ENCODE peak calls at places on chromosomes 16 and 17, in nine cellular contexts. I is esophagus squamous epithelium; A is endothelial cell of umbilical vein; R is CD8-positive, alpha-beta memory T cell; U is H9; L is upper lobe of right lung; J is heart left ventricle; P is heart right ventricle; Q is tibial artery. T is an unnamed sample.

GRCh38 chr16:68126395-68126794 is 41.2 kb downstream of the NFATC3 start:
- DNase-seq in I (no peak), A (no peak), R (no peak), U (no peak), L (no peak), J (no peak), P (no peak), Q (no peak), T (no peak)

GRCh38 chr16:11224894-11225676 is 30.9 kb downstream of the SOCS1 start:
- DNase-seq in I (peak; percentile 41), A (no peak), R (peak; percentile 74), U (no peak), L (peak; percentile 68), J (no peak), P (no peak), Q (no peak), T (no peak)

GRCh38 chr17:77611791-77612466 is 346.6 kb upstream of the TNRC6C start:
- DNase-seq in I (no peak), A (no peak), R (no peak), U (peak; percentile 20), L (peak; percentile 41), J (no peak), P (no peak), Q (no peak), T (no peak)

GRCh38 chr16:30185683-30186421 is 2.5 kb downstream of the CORO1A start:
- DNase-seq in I (no peak), A (no peak), R (peak; percentile 79), U (no peak), L (peak; percentile 81), J (peak; percentile 41), P (peak; percentile 29), Q (peak; percentile 48), T (no peak)

GRCh38 chr16:79299154-79299799 is 301.3 kb downstream of the MAF start:
- DNase-seq in I (no peak), A (no peak), R (no peak), U (peak; percentile 61), L (no peak), J (no peak), P (no peak), Q (no peak), T (no peak)

GRCh38 chr17:3512512-3513171 is 36.8 kb downstream of the ASPA start:
- DNase-seq in I (no peak), A (no peak), R (no peak), U (no peak), L (no peak), J (peak; percentile 77), P (peak; percentile 81), Q (peak; percentile 60), T (peak; percentile 94)

GRCh38 chr16:88638323-88639230 is at the start of gene IL17C:
- DNase-seq in I (no peak), A (no peak), R (no peak), U (peak; percentile 80), L (no peak), J (no peak), P (no peak), Q (no peak), T (no peak)

GRCh38 chr16:87498324-87499188 is 5.7 kb upstream of the ZCCHC14 start:
- DNase-seq in I (no peak), A (no peak), R (no peak), U (no peak), L (no peak), J (no peak), P (no peak), Q (no peak), T (no peak)

GRCh38 chr16:56481468-56482112 is 30.2 kb downstream of the OGFOD1 start:
- DNase-seq in I (no peak), A (no peak), R (no peak), U (no peak), L (no peak), J (no peak), P (no peak), Q (no peak), T (no peak)

GRCh38 chr17:80708497-80708896 is 163.9 kb downstream of the RPTOR start:
- DNase-seq in I (no peak), A (no peak), R (no peak), U (no peak), L (no peak), J (no peak), P (no peak), Q (no peak), T (no peak)

GRCh38 chr17:71224824-71225575 is 895.8 kb upstream of the SOX9 start:
- DNase-seq in I (no peak), A (no peak), R (no peak), U (no peak), L (no peak), J (no peak), P (no peak), Q (no peak), T (no peak)

GRCh38 chr17:68400404-68400735 is 56.9 kb downstream of the WIPI1 start:
- DNase-seq in I (no peak), A (no peak), R (no peak), U (peak; percentile 12), L (no peak), J (no peak), P (no peak), Q (no peak), T (no peak)

GRCh38 chr17:5785343-5785742 is 201.0 kb upstream of the NLRP1 start:
- DNase-seq in I (no peak), A (peak; percentile 75), R (no peak), U (no peak), L (no peak), J (no peak), P (no peak), Q (no peak), T (no peak)

GRCh38 chr17:41654908-41655607 is 30.7 kb upstream of the KRT17 start:
- DNase-seq in I (no peak), A (no peak), R (no peak), U (no peak), L (no peak), J (no peak), P (no peak), Q (no peak), T (no peak)

GRCh38 chr17:41652461-41652960 is 28.1 kb upstream of the KRT17 start:
- DNase-seq in I (no peak), A (no peak), R (no peak), U (no peak), L (peak; percentile 64), J (no peak), P (no peak), Q (no peak), T (no peak)

GRCh38 chr17:41654134-41654907 is 29.9 kb upstream of the KRT17 start:
- DNase-seq in I (no peak), A (no peak), R (no peak), U (no peak), L (peak; percentile 92), J (no peak), P (no peak), Q (no peak), T (no peak)

GRCh38 chr17:41651625-41652460 is 27.5 kb upstream of the KRT17 start:
- DNase-seq in I (no peak), A (no peak), R (no peak), U (no peak), L (peak; percentile 92), J (no peak), P (no peak), Q (no peak), T (peak; percentile 3)

DNA sequence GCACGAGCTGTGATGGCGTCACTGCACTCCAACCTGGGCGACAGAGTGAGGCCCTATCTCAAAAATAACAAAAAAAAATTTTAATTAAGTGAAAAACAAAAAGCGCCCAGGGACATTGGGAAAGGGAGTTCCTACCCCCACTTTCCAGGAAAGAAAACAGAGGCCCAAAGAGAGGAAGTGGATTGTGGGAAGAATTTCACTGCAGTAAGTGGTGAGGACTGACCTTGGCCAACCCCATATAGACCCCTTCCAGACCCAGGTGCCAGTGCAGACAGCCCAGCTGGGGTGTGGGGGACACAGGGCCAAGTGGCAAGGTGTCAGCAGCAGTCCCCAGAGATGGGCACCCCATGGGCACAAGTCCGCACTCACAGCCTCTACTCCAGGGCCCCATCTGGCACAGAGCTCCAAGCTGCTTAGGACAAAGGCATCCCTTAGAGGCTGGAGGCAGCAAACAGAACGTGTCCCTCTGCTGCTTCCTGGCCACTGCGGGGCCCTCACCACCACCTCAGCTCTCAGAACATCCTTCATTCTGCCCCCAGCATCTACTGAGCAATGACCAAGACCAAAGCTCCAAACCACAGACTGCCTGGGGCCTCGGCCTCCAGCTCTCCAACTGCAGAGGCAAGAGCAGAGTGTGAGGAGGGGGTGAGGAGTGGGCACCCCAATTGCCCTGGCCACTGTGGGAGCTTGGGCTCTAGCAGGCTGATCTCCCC is 29.2 kb upstream of the KRT17 start:
- DNase-seq in I (no peak), A (no peak), R (no peak), U (no peak), L (no peak), J (no peak), P (no peak), Q (no peak), T (no peak)
- H3K27ac ChIP-seq in I (peak overlapping the region; percentile 97), A (no peak overlapping the region), R (no peak overlapping the region), U (no peak overlapping the region), L (peak overlapping the region; percentile 86), J (no peak overlapping the region), P (no peak overlapping the region), Q (no peak overlapping the region), T (no peak overlapping the region)

GRCh38 chr16:27401768-27402568 is at the start of gene IL21R:
- DNase-seq in I (no peak), A (no peak), R (peak; percentile 82), U (no peak), L (peak; percentile 88), J (peak; percentile 70), P (peak; percentile 61), Q (peak; percentile 51), T (no peak)
- H3K27ac ChIP-seq in I (no peak within 1 kb of the TSS), A (no peak within 1 kb of the TSS), R (peak within 1 kb of the TSS; percentile 92), U (no peak within 1 kb of the TSS), L (peak within 1 kb of the TSS; percentile 11), J (no peak within 1 kb of the TSS), P (no peak within 1 kb of the TSS), Q (no peak within 1 kb of the TSS), T (peak within 1 kb of the TSS; percentile 14)

GRCh38 chr17:76452102-76452645 is 778 bp downstream of the UBE2O start:
- DNase-seq in I (no peak), A (no peak), R (no peak), U (no peak), L (no peak), J (no peak), P (no peak), Q (no peak), T (no peak)
- H3K27ac ChIP-seq in I (no peak overlapping the region), A (no peak overlapping the region), R (peak overlapping the region; percentile 73), U (no peak overlapping the region), L (no peak overlapping the region), J (peak overlapping the region; percentile 88), P (peak overlapping the region; percentile 86), Q (peak overlapping the region; percentile 80), T (peak overlapping the region; percentile 58)

DNA sequence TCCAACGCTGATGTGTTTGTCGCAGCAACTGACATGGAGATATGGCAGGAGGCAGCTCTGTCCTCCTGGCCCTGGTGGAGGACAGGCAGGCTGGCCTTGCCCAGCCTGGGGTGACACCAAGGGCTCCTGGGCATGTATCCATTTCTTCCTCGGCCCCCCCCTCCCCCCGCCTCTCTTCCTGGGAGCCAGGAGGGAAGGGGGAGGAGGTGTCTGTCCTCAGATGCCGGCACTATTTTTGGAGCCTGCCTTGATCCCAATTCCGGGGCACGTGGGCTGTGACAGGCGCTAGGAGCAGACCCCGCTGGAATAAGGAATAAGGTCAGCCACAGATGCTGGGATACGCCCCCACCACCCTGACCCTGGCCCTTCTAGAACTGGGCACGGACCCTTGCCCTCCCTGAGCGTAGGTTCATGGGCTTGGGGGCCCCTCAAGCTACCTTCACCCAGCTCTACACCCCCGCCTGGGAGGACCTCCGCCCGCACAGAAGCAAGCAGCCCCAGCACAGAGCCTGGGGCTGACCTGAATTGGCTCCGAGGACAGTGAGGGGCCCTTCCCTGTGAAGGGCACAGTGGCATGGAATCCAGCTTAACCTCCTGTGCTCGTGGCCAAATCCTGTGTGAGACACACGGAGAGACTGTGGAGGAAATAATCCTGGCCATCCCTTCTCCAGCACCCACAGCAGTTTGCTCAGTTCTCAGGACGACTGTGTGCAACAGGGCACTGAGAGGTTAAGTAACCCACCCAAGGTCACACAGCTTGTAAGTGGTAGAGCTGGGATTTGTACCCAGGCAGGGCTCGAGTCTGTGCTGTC is 24.1 kb downstream of the SEC14L5 start:
- DNase-seq in I (no peak), A (no peak), R (no peak), U (no peak), L (no peak), J (peak; percentile 69), P (peak; percentile 66), Q (no peak), T (no peak)
- H3K27ac ChIP-seq in I (no peak overlapping the region), A (no peak overlapping the region), R (no peak overlapping the region), U (no peak overlapping the region), L (no peak overlapping the region), J (peak overlapping the region; percentile 47), P (peak overlapping the region; percentile 79), Q (no peak overlapping the region), T (peak overlapping the region; percentile 91)